ENCODE peak calls at places on chromosomes 11 and 22, in seven cellular contexts. G is HCT116, S is vagina, C is GM23338, K is spleen, E is suprapubic skin, Y is breast epithelium. R is an unnamed sample.

GRCh38 chr22:24445481-24446290 is 18.3 kb downstream of the ADORA2A start:
- DNase-seq in K (no peak), Y (no peak), E (no peak), C (no peak), S (no peak), G (no peak), R (no peak)

GRCh38 chr11:12677131-12677530 is 2.9 kb downstream of the TEAD1 start:
- DNase-seq in Y (no peak), E (no peak), C (no peak), S (peak; percentile 69), K (no peak), G (no peak), R (no peak)

GRCh38 chr22:21734540-21735197 is 925 bp downstream of the YPEL1 start:
- DNase-seq in K (no peak), S (no peak), E (no peak), G (no peak), C (no peak), Y (no peak), R (no peak)

GRCh38 chr11:2725367-2726300 is 25.8 kb upstream of the KCNQ1OT1 start:
- DNase-seq in Y (no peak), C (no peak), K (no peak), S (no peak), E (no peak), G (no peak), R (no peak)

GRCh38 chr22:44446483-44446882 is 51.5 kb downstream of the RTL6 start:
- DNase-seq in Y (no peak), K (no peak), S (no peak), E (no peak), C (no peak), G (no peak), R (no peak)

GRCh38 chr11:128451651-128452470 is 135.5 kb downstream of the ETS1 start:
- DNase-seq in G (no peak), K (peak; percentile 70), Y (no peak), S (no peak), E (peak; percentile 83), C (peak; percentile 34), R (no peak)

GRCh38 chr11:72579816-72580647 is 94.2 kb downstream of the PDE2A start:
- DNase-seq in K (no peak), Y (no peak), E (peak; percentile 58), G (no peak), C (no peak), S (no peak), R (no peak)

GRCh38 chr11:17412488-17413180 is 24.2 kb upstream of the KCNJ11 start:
- DNase-seq in S (no peak), E (no peak), C (peak; percentile 34), G (no peak), Y (no peak), K (peak; percentile 44), R (no peak)

GRCh38 chr11:70397336-70397982 is 870 bp upstream of the CTTN start:
- DNase-seq in Y (no peak), S (no peak), E (no peak), C (peak; percentile 44), G (peak; percentile 13), K (no peak), R (no peak)

GRCh38 chr11:108852701-108853100 is 187.8 kb downstream of the DDX10 start:
- DNase-seq in E (no peak), C (no peak), S (no peak), K (no peak), Y (no peak), G (no peak), R (no peak)

GRCh38 chr11:57493507-57494503 is 21.7 kb downstream of the SLC43A1 start:
- DNase-seq in E (no peak), S (no peak), Y (peak; percentile 69), K (peak; percentile 90), G (peak; percentile 73), C (peak; percentile 97), R (no peak)

GRCh38 chr11:73156114-73156513 is 14.0 kb upstream of the FCHSD2 start:
- DNase-seq in Y (no peak), S (no peak), E (peak; percentile 21), G (no peak), C (no peak), K (no peak), R (no peak)

GRCh38 chr22:44256085-44256484 is 56.7 kb downstream of the SHISAL1 start:
- DNase-seq in C (no peak), S (peak; percentile 62), G (no peak), E (peak; percentile 58), K (no peak), Y (no peak), R (no peak)

GRCh38 chr11:61684870-61685610 is 4.8 kb downstream of the DAGLA start:
- DNase-seq in E (no peak), G (no peak), K (no peak), C (no peak), Y (no peak), S (no peak), R (no peak)

GRCh38 chr11:3103076-3103475 is 45.9 kb upstream of the CARS1 start:
- DNase-seq in S (peak; percentile 79), K (no peak), Y (no peak), C (no peak), G (no peak), E (peak; percentile 76), R (no peak)

GRCh38 chr22:42996646-42997365 is 18.1 kb downstream of the PACSIN2 start:
- DNase-seq in S (no peak), K (no peak), G (no peak), Y (no peak), E (no peak), C (no peak), R (no peak)

GRCh38 chr22:27499121-27499520 is 302.4 kb downstream of the MN1 start:
- DNase-seq in G (no peak), E (no peak), S (no peak), Y (no peak), C (no peak), K (no peak), R (no peak)

GRCh38 chr11:111525456-111525855 is 10.9 kb downstream of the HOATZ start:
- DNase-seq in S (no peak), G (no peak), E (no peak), K (no peak), Y (no peak), C (no peak), R (no peak)

GRCh38 chr22:41408665-41409064 is 26.9 kb downstream of the TEF start:
- DNase-seq in Y (no peak), K (no peak), G (no peak), C (no peak), E (no peak), S (no peak), R (no peak)

GRCh38 chr22:41415554-41415953 is 31.0 kb downstream of the TOB2 start:
- DNase-seq in K (no peak), Y (no peak), S (no peak), E (no peak), C (no peak), G (no peak), R (no peak)

GRCh38 chr22:41410311-41410751 is 28.6 kb downstream of the TEF start:
- DNase-seq in C (no peak), Y (no peak), E (no peak), K (no peak), G (no peak), S (no peak), R (no peak)

GRCh38 chr22:41407433-41407832 is 25.7 kb downstream of the TEF start:
- DNase-seq in C (no peak), Y (no peak), K (no peak), S (no peak), G (no peak), E (no peak), R (no peak)

DNA sequence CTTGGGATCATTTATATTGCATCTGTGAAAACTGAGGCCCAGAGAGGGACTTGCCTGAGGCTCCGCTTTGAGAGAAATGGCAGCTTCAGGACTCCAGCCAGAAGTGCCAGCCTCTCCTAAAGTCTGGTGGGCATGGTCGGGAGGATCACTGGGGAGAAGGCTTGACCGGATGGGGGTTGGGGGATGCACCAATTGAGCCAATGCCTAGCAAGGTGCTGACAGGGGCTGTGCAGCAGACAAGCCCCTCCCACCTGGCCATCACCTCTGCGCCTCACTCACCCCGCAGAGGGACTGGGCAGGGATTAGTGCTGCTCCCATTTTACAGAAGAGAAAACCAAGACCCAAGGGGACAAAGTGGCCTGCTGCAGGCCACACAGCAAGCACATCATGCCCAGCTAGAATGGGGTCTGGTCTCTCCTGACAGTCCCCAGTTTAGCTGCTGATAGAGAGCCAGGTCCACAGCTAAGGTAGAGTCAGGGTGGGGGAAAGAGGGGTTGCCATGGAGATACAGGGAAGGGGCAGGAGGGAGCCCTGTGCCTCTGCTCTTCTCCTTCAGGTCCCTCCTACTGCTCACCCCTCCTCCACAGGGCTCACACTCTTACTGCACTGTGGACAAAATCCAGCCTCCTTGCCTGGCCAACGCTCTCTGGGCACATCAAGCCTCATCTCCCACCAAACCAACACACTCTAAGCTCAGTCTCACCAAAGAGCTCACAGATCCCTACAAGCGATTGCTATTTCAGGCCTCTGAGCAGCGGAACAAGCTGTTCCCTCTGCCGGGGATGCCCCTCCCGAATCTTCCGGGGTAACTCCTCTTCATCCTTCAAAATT is 29.5 kb downstream of the TEF start:
- DNase-seq in S (no peak), Y (no peak), E (no peak), K (no peak), C (no peak), G (no peak), R (no peak)
- TF ChIP-seq POLR2AphosphoS5 in S (peak; percentile 68), Y (no peak), E (no peak), K (peak; percentile 70), C (no peak), G (peak; percentile 17), R (no peak)

GRCh38 chr11:10320164-10320563 is 15.3 kb downstream of the ADM start:
- DNase-seq in G (no peak), C (no peak), E (no peak), S (no peak), Y (no peak), K (no peak), R (no peak)

GRCh38 chr11:10318527-10318802 is 13.6 kb downstream of the ADM start:
- DNase-seq in C (peak; percentile 14), S (no peak), Y (no peak), K (no peak), G (no peak), E (no peak), R (no peak)

GRCh38 chr11:10319691-10320090 is 14.8 kb downstream of the ADM start:
- DNase-seq in S (no peak), K (no peak), G (no peak), E (no peak), C (no peak), Y (no peak), R (no peak)

GRCh38 chr11:10317281-10317755 is 12.4 kb downstream of the ADM start:
- DNase-seq in Y (no peak), E (no peak), C (no peak), G (no peak), S (peak; percentile 78), K (no peak), R (no peak)

GRCh38 chr11:10317776-10318526 is 13.1 kb downstream of the ADM start:
- DNase-seq in K (no peak), G (no peak), C (no peak), E (no peak), S (peak; percentile 75), Y (no peak), R (no peak)
- TF ChIP-seq POLR2AphosphoS5 in K (no peak), G (no peak), C (no peak), E (no peak), S (no peak), Y (no peak), R (no peak)

GRCh38 chr22:36351921-36352774 is 35.6 kb downstream of the MYH9 start:
- DNase-seq in C (no peak), G (no peak), E (no peak), S (no peak), K (no peak), Y (peak; percentile 77), R (no peak)
- TF ChIP-seq POLR2AphosphoS5 in C (no peak), G (no peak), E (no peak), S (no peak), K (peak; percentile 60), Y (peak; percentile 45), R (no peak)

GRCh38 chr22:38345782-38346181 is 28.5 kb upstream of the CSNK1E start:
- DNase-seq in C (no peak), K (peak; percentile 29), G (no peak), E (peak; percentile 56), S (peak; percentile 71), Y (peak; percentile 20), R (no peak)
- TF ChIP-seq POLR2AphosphoS5 in C (no peak), K (peak; percentile 18), G (no peak), E (no peak), S (no peak), Y (no peak), R (no peak)

R was measured in Panc1.